ENCODE peak calls at places on chromosomes 5 and 9, in four cellular contexts. I, P, H and Z are unnamed samples.

GRCh38 chr5:111774525-111774924 is 17.5 kb upstream of the NREP start:
- DNase-seq in I (no peak), P (no peak), H (no peak), Z (no peak)

GRCh38 chr9:70073193-70073592 is 29.5 kb downstream of the MAMDC2 start:
- DNase-seq in I (no peak), P (no peak), H (no peak), Z (no peak)

GRCh38 chr9:101569736-101570501 is 24.9 kb downstream of the PPP3R2 start:
- DNase-seq in I (no peak), P (no peak), H (no peak), Z (no peak)

GRCh38 chr9:93083592-93084470 is 12.2 kb upstream of the CARD19 start:
- DNase-seq in I (peak; percentile 64), P (no peak), H (no peak), Z (peak; percentile 67)

GRCh38 chr5:134462047-134462575 is 50.4 kb upstream of the CDKN2AIPNL start:
- DNase-seq in I (no peak), P (no peak), H (no peak), Z (no peak)

GRCh38 chr9:114621975-114622609 is 11.0 kb downstream of the TMEM268 start:
- DNase-seq in I (no peak), P (peak; percentile 51), H (no peak), Z (no peak)

GRCh38 chr9:76717611-76718010 is 46.6 kb upstream of the PCA3 start:
- DNase-seq in I (no peak), P (no peak), H (no peak), Z (no peak)

GRCh38 chr9:96771124-96771523 is 6.8 kb downstream of the ZNF510 start:
- DNase-seq in I (no peak), P (no peak), H (no peak), Z (no peak)

GRCh38 chr5:78974011-78974410 is 11.1 kb downstream of the ARSB start:
- DNase-seq in I (no peak), P (no peak), H (no peak), Z (no peak)

GRCh38 chr9:1702701-1703100 is 312.4 kb upstream of the SMARCA2 start:
- DNase-seq in I (no peak), P (no peak), H (no peak), Z (no peak)
- TF ChIP-seq CTCF in I (no peak), P (no peak), H (no peak), Z (no peak)

GRCh38 chr5:108924457-108924961 is 176.8 kb downstream of the FER start:
- DNase-seq in I (no peak), P (no peak), H (no peak), Z (no peak)
- TF ChIP-seq CTCF in I (no peak), P (no peak), H (peak; percentile 24), Z (peak; percentile 13)

GRCh38 chr9:130847306-130848217 is 12.5 kb downstream of the ABL1 start:
- DNase-seq in I (peak; percentile 92), P (peak; percentile 97), H (no peak), Z (no peak)
- TF ChIP-seq CTCF in I (no peak), P (no peak), H (no peak), Z (peak; percentile 32)

GRCh38 chr9:116466289-116467012 is 220.7 kb upstream of the TRIM32 start:
- DNase-seq in I (no peak), P (no peak), H (no peak), Z (no peak)

GRCh38 chr9:116464987-116465571 is 222.0 kb upstream of the TRIM32 start:
- DNase-seq in I (no peak), P (no peak), H (no peak), Z (no peak)

GRCh38 chr9:116467740-116468351 is 219.3 kb upstream of the TRIM32 start:
- DNase-seq in I (no peak), P (no peak), H (no peak), Z (no peak)

GRCh38 chr9:116468369-116468768 is 218.7 kb upstream of the TRIM32 start:
- DNase-seq in I (no peak), P (no peak), H (no peak), Z (no peak)

DNA sequence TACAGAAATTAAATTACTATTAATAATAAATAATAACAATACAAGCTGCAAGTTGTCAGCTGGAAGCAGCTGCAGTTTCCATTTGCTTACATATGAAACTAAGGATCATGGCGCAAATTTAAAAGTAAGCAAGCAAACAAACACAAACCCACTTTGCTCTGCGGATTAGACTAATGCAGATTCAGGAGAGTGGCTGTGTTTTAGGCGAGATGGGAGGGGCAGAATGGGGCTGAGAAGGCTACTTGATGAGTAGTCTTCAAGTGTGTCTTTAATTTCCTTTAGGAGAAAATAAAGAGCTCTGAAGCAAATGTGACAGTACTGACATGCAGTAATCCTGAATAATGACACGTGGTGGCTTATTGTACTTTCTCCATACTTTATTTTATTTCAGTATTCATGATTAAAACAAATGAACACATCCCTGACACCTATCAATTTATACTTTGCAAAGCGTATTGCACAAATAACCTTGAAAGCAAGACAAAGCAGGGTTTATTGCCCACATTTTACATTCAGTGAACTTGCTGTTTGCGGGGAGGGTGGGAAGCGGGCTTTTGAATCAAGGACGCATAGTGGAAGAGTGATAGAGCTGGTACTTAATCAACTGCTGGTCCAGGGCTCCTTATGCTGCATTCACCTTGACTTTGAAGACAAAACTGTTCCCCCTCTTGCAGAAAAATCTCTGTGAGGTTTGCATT is 221.4 kb upstream of the TRIM32 start:
- DNase-seq in I (no peak), P (no peak), H (no peak), Z (no peak)
- TF ChIP-seq CTCF in I (no peak), P (no peak), H (no peak), Z (no peak)

GRCh38 chr9:127723013-127723412 is 7.1 kb downstream of the TTC16 start:
- DNase-seq in I (no peak), P (no peak), H (no peak), Z (no peak)

GRCh38 chr9:127723450-127723849 is 7.6 kb downstream of the TTC16 start:
- DNase-seq in I (no peak), P (no peak), H (no peak), Z (no peak)

GRCh38 chr9:127722055-127722454 is 6.2 kb downstream of the TTC16 start:
- DNase-seq in I (no peak), P (no peak), H (no peak), Z (no peak)

GRCh38 chr9:127721391-127721821 is 5.5 kb downstream of the TTC16 start:
- DNase-seq in I (no peak), P (peak; percentile 93), H (no peak), Z (no peak)

DNA sequence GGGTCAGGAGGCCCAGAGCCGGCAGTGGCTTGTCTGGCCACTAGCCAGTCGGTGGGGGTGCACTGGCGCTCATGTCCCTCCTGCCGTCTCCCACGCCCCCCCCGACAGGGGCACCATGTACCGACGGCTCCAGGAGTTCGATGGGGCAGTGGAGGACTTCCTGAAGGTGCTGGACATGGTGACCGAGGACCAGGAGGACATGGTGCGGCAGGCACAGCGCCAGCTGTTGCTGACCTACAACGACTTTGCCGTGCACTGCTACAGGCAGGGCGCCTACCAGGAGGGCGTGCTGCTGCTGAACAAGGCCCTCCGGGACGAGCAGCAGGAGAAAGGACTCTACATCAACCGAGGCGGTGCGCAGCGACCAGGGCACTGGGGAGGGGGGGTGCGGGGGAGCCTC is 8.1 kb downstream of the TTC16 start:
- DNase-seq in I (no peak), P (no peak), H (no peak), Z (no peak)
- TF ChIP-seq CTCF in I (no peak), P (no peak), H (no peak), Z (no peak)

GRCh38 chr9:90838098-90838497 is 36.5 kb downstream of the SYK start:
- DNase-seq in I (peak; percentile 35), P (peak; percentile 36), H (no peak), Z (no peak)
- TF ChIP-seq CTCF in I (no peak), P (no peak), H (no peak), Z (peak; percentile 7)

GRCh38 chr5:107352576-107352975 is 318.2 kb downstream of the EFNA5 start:
- DNase-seq in I (no peak), P (no peak), H (no peak), Z (no peak)
- TF ChIP-seq CTCF in I (no peak), P (no peak), H (no peak), Z (no peak)

DNA sequence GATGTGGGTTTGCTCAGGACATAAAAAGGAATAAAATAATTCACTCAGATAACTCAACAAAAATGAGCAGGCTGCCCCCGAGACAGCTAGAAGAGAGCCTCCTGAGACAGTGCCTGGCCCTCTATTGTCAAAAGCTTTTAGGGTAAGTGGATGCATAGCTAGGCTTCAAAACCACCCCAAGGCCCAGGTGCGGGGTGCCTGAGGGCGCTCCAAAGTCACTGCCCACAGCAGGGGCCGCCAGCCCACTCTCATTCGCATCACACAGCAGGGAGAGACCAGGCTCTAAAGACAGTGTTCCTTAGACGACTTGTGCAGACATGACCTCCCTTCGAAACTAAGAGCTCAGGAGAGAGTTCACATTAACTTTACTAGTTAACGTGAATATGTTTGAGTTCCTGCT is 271.5 kb downstream of the FSTL4 start:
- DNase-seq in I (peak; percentile 49), P (no peak), H (no peak), Z (no peak)
- TF ChIP-seq CTCF in I (no peak), P (no peak), H (no peak), Z (no peak)

GRCh38 chr9:136792321-136793062 is 1.3 kb downstream of the TMEM141 start:
- DNase-seq in I (no peak), P (no peak), H (no peak), Z (no peak)

GRCh38 chr9:136791466-136792276 is 527 bp downstream of the TMEM141 start:
- DNase-seq in I (peak; percentile 86), P (peak; percentile 95), H (peak; percentile 67), Z (no peak)

GRCh38 chr9:136789523-136789937 is 1.6 kb upstream of the TMEM141 start:
- DNase-seq in I (no peak), P (no peak), H (no peak), Z (no peak)

GRCh38 chr9:136793063-136793946 is 2.2 kb downstream of the TMEM141 start:
- DNase-seq in I (no peak), P (peak; percentile 36), H (no peak), Z (no peak)

DNA sequence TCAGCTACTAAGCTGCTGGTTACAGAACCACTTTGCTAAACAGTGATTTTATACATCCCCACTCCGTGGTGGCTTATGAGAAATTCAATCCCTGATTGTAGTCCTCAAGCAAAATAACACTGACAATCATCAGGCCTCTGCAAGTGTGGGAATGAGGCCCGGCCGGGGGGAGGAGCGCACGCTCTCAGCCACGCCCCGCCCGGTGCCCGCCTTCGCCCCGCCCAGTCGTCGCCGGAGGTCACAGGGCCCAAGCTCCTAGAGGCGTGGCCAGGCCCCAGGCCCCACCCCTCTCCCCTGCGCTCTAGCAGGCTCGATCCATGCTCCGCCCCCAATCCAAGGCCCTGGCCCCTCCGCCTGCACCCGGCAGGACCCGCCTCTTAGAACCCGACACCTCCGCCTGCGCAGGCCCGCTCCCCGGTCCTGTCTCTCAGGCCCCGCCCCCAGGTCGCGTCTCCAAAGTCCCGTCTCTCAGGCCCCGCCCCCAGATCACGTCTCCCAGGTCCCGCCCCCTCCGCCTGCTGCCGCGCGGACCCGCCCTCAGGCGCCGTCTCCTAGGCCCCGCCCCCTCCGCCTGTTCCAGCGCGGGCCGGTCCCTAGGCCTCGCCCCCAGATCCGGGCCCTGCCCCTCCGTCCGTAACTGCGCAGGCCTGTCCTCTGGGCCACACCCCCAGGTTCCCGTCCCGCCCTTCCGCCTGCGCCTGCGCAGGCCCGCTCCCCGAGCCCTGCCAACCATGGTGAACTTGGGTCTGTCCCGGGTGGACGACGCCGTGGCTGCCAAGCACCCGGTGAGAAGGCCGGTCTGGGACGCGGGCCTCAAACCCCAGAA is at the start of gene TMEM141:
- DNase-seq in I (peak; percentile 100), P (peak; percentile 100), H (peak; percentile 100), Z (peak; percentile 100)
- TF ChIP-seq CTCF in I (no peak), P (no peak), H (no peak), Z (no peak)